ENCODE peak calls at places on chromosomes 1 and 21, in ten cellular contexts. F is mesothelial cell of epicardium, O is testis, Y is heart left ventricle, H is pancreas, M is AG04450, X is dorsolateral prefrontal cortex, Q is fibroblast of mammary gland, V is astrocyte of the spinal cord, W is cardiac muscle cell. A is an unnamed sample.
A peak's percentile ranks its signal among the peaks of the same experiment; 100 is the strongest.

GRCh38 chr1:73998348-73998959 is 199.5 kb downstream of the LRRIQ3 start:
- DNase-seq in F (no peak), O (no peak), Y (no peak), H (no peak), M (no peak), X (no peak), Q (peak; percentile 51), V (peak; percentile 48), W (peak; percentile 55), A (no peak)

GRCh38 chr1:32101233-32101681 is 6.6 kb upstream of the KPNA6 start:
- DNase-seq in F (no peak), O (no peak), Y (no peak), H (no peak), M (no peak), X (no peak), Q (peak; percentile 71), V (peak; percentile 63), W (peak; percentile 56), A (no peak)

GRCh38 chr21:46191257-46191685 is 7.0 kb upstream of the SPATC1L start:
- DNase-seq in F (no peak), O (peak; percentile 31), Y (no peak), H (no peak), M (peak; percentile 52), X (no peak), Q (peak; percentile 90), V (peak; percentile 74), W (peak; percentile 85), A (no peak)

GRCh38 chr1:237760981-237761380 is 129.7 kb downstream of the ZP4 start:
- DNase-seq in F (no peak), O (no peak), Y (no peak), H (no peak), M (no peak), X (no peak), Q (no peak), V (no peak), W (no peak), A (no peak)

GRCh38 chr21:45833437-45833836 is 148.1 kb upstream of the COL6A1 start:
- DNase-seq in F (no peak), O (peak; percentile 4), Y (peak; percentile 35), H (no peak), M (no peak), X (peak; percentile 3), Q (no peak), V (no peak), W (no peak), A (no peak)

GRCh38 chr1:242055921-242056320 is 57.0 kb upstream of the MAP1LC3C start:
- DNase-seq in F (no peak), O (no peak), Y (no peak), H (no peak), M (no peak), X (no peak), Q (peak; percentile 20), V (no peak), W (no peak), A (no peak)

GRCh38 chr1:156704930-156705320 is 458 bp downstream of the CRABP2 start:
- DNase-seq in F (no peak), O (no peak), Y (no peak), H (peak; percentile 42), M (no peak), X (no peak), Q (peak; percentile 78), V (peak; percentile 71), W (peak; percentile 67), A (peak; percentile 39)

GRCh38 chr1:236413688-236414087 is 19.6 kb downstream of the EDARADD start:
- DNase-seq in F (no peak), O (no peak), Y (no peak), H (no peak), M (no peak), X (no peak), Q (no peak), V (no peak), W (no peak), A (no peak)

GRCh38 chr1:116759636-116760035 is 5.4 kb downstream of the CD2 start:
- DNase-seq in F (no peak), O (no peak), Y (no peak), H (no peak), M (no peak), X (no peak), Q (no peak), V (no peak), W (no peak), A (no peak)

GRCh38 chr1:197744979-197745378 is 30.3 kb downstream of the DENND1B start:
- DNase-seq in F (no peak), O (no peak), Y (no peak), H (no peak), M (no peak), X (no peak), Q (no peak), V (no peak), W (no peak), A (no peak)

GRCh38 chr1:16012590-16013219 is 5.1 kb downstream of the HSPB7 start:
- DNase-seq in F (no peak), O (peak; percentile 69), Y (peak; percentile 86), H (peak; percentile 67), M (no peak), X (no peak), Q (no peak), V (peak; percentile 75), W (peak; percentile 84), A (no peak)

GRCh38 chr1:155178441-155179106 is 4.9 kb downstream of the TRIM46 start:
- DNase-seq in F (no peak), O (peak; percentile 12), Y (peak; percentile 16), H (peak; percentile 9), M (no peak), X (no peak), Q (no peak), V (no peak), W (no peak), A (peak; percentile 10)

GRCh38 chr1:42479621-42480020 is 16.5 kb downstream of the CCDC30 start:
- DNase-seq in F (no peak), O (no peak), Y (no peak), H (no peak), M (no peak), X (no peak), Q (peak; percentile 51), V (no peak), W (peak; percentile 11), A (peak; percentile 55)

GRCh38 chr1:175207971-175208370 is 15.4 kb upstream of the KIAA0040 start:
- DNase-seq in F (no peak), O (no peak), Y (no peak), H (no peak), M (no peak), X (no peak), Q (no peak), V (no peak), W (no peak), A (no peak)

GRCh38 chr1:155816351-155816750 is 40.7 kb downstream of the GON4L start:
- DNase-seq in F (no peak), O (no peak), Y (no peak), H (no peak), M (no peak), X (no peak), Q (no peak), V (no peak), W (no peak), A (no peak)

GRCh38 chr1:77413541-77414335 is 131.9 kb downstream of the AK5 start:
- DNase-seq in F (no peak), O (no peak), Y (no peak), H (no peak), M (no peak), X (no peak), Q (no peak), V (no peak), W (peak; percentile 41), A (no peak)

GRCh38 chr1:61436491-61437120 is 288.3 kb downstream of the TM2D1 start:
- DNase-seq in F (no peak), O (peak; percentile 66), Y (no peak), H (no peak), M (no peak), X (no peak), Q (no peak), V (no peak), W (peak; percentile 71), A (no peak)

GRCh38 chr1:234262007-234262753 is 111.1 kb upstream of the COA6 start:
- DNase-seq in F (no peak), O (no peak), Y (no peak), H (peak; percentile 53), M (no peak), X (peak; percentile 80), Q (no peak), V (no peak), W (no peak), A (no peak)

GRCh38 chr1:22364764-22365163 is 86.9 kb upstream of the ZBTB40 start:
- DNase-seq in F (no peak), O (no peak), Y (no peak), H (no peak), M (no peak), X (no peak), Q (no peak), V (no peak), W (no peak), A (no peak)
- TF ChIP-seq CTCF in F (no peak), O (no peak), Y (no peak), H (no peak), M (no peak), X (no peak), Q (no peak), V (peak; percentile 4), W (peak; percentile 3), A (no peak)

DNA sequence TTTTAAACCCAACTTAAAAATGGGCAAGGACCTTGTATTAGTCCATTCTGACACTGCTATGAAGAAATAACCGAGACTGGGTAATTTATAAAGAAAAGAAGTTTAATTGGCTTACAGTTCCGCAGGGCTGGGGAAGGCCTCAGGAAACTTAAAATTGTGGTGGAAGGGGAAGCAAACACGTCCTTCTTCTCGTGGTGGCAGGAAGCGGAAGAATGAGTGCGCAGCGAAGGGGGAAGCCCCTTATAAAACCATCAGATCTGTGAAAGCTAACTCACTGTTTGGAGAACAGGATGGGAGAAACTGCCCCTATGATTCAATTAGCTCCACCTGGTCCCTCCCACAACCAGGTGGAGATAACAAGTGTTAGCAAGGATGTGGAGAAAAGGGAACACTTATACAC is 237.7 kb downstream of the SEC16B start:
- DNase-seq in F (no peak), O (no peak), Y (no peak), H (no peak), M (no peak), X (no peak), Q (no peak), V (no peak), W (no peak), A (no peak)
- TF ChIP-seq CTCF in F (no peak), O (no peak), Y (no peak), H (no peak), M (no peak), X (no peak), Q (no peak), V (no peak), W (no peak), A (no peak)

GRCh38 chr21:17726047-17726446 is 93.1 kb downstream of the C21orf91 start:
- DNase-seq in F (no peak), O (no peak), Y (no peak), H (no peak), M (no peak), X (no peak), Q (peak; percentile 2), V (no peak), W (no peak), A (no peak)
- TF ChIP-seq CTCF in F (no peak), O (peak; percentile 19), Y (no peak), H (no peak), M (peak; percentile 21), X (no peak), Q (no peak), V (peak; percentile 23), W (no peak), A (no peak)

DNA sequence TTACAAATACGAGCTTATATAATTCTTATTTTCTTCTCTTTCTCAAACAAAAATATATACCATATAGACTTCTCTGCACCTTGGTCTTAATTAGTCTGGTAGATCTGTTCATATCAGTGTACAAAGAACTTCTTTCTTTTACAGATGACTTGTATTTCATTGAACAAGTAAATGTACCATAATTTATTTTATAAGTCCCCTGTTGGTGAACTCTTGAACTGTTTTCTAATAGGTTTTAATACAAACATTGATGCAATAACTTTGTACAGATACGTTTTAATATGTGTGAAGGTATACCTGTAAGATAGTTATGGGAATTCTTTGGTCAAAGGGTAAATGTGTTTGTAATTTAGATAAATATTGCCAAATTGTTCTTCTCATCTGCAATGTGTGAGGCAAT is 28.4 kb downstream of the GPR88 start:
- DNase-seq in F (no peak), O (no peak), Y (no peak), H (no peak), M (no peak), X (no peak), Q (no peak), V (no peak), W (no peak), A (no peak)
- TF ChIP-seq CTCF in F (peak; percentile 58), O (no peak), Y (peak; percentile 12), H (no peak), M (no peak), X (no peak), Q (no peak), V (no peak), W (no peak), A (peak; percentile 54)